ENCODE peak calls at places on chromosomes 13 and 19, in nine cellular contexts. One of them, this sample, is unnamed.

GRCh38 chr13:49320975-49321374 is 73.2 kb downstream of the CDADC1 start:
- DNase-seq in ascending aorta: no peak
- DNase-seq in AG09309: no peak
- DNase-seq in astrocyte of the spinal cord: no peak
- DNase-seq in tibial artery: no peak
- DNase-seq in heart right ventricle: no peak
- DNase-seq in thoracic aorta: no peak
- DNase-seq in psoas muscle: no peak
- DNase-seq in Peyer's patch: no peak
- DNase-seq in this sample: no peak

GRCh38 chr13:61768175-61768574 is 352.5 kb upstream of the PCDH20 start:
- DNase-seq in AG09309: no peak
- DNase-seq in heart right ventricle: no peak
- DNase-seq in astrocyte of the spinal cord: no peak
- DNase-seq in thoracic aorta: no peak
- DNase-seq in ascending aorta: no peak
- DNase-seq in Peyer's patch: no peak
- DNase-seq in psoas muscle: no peak
- DNase-seq in tibial artery: no peak
- DNase-seq in this sample: no peak

GRCh38 chr13:92232880-92233279 is 834.5 kb downstream of the GPC5 start:
- DNase-seq in AG09309: no peak
- DNase-seq in astrocyte of the spinal cord: no peak
- DNase-seq in psoas muscle: no peak
- DNase-seq in heart right ventricle: no peak
- DNase-seq in thoracic aorta: no peak
- DNase-seq in ascending aorta: no peak
- DNase-seq in Peyer's patch: no peak
- DNase-seq in tibial artery: no peak
- DNase-seq in this sample: no peak

GRCh38 chr13:112670118-112670517 is 19.7 kb upstream of the ATP11A start:
- DNase-seq in thoracic aorta: no peak
- DNase-seq in AG09309: no peak
- DNase-seq in Peyer's patch: no peak
- DNase-seq in astrocyte of the spinal cord: no peak
- DNase-seq in psoas muscle: no peak
- DNase-seq in ascending aorta: no peak
- DNase-seq in heart right ventricle: no peak
- DNase-seq in tibial artery: peak
- DNase-seq in this sample: no peak

GRCh38 chr19:15161028-15161984 is 39.5 kb downstream of the NOTCH3 start:
- DNase-seq in tibial artery: no peak
- DNase-seq in ascending aorta: no peak
- DNase-seq in astrocyte of the spinal cord: no peak
- DNase-seq in Peyer's patch: no peak
- DNase-seq in heart right ventricle: no peak
- DNase-seq in thoracic aorta: no peak
- DNase-seq in AG09309: no peak
- DNase-seq in psoas muscle: no peak
- DNase-seq in this sample: no peak

GRCh38 chr19:20247016-20247683 is 80.1 kb downstream of the ZNF486 start:
- DNase-seq in heart right ventricle: peak
- DNase-seq in tibial artery: no peak
- DNase-seq in astrocyte of the spinal cord: no peak
- DNase-seq in psoas muscle: no peak
- DNase-seq in AG09309: no peak
- DNase-seq in Peyer's patch: no peak
- DNase-seq in ascending aorta: no peak
- DNase-seq in thoracic aorta: no peak
- DNase-seq in this sample: no peak

GRCh38 chr13:36310417-36311108 is 12.9 kb upstream of the CCDC169 start:
- DNase-seq in tibial artery: no peak
- DNase-seq in AG09309: no peak
- DNase-seq in psoas muscle: no peak
- DNase-seq in thoracic aorta: no peak
- DNase-seq in heart right ventricle: no peak
- DNase-seq in astrocyte of the spinal cord: peak
- DNase-seq in Peyer's patch: no peak
- DNase-seq in ascending aorta: no peak
- DNase-seq in this sample: no peak

GRCh38 chr13:39037880-39038568 is at the start of the genes NHLRC3 and PROSER1:
- DNase-seq in psoas muscle: peak
- DNase-seq in heart right ventricle: peak
- DNase-seq in tibial artery: peak
- DNase-seq in ascending aorta: peak
- DNase-seq in thoracic aorta: peak
- DNase-seq in astrocyte of the spinal cord: peak
- DNase-seq in AG09309: peak
- DNase-seq in Peyer's patch: peak
- DNase-seq in this sample: peak

GRCh38 chr19:43799502-43800142 is 2.6 kb downstream of the LYPD5 start:
- DNase-seq in heart right ventricle: no peak
- DNase-seq in psoas muscle: no peak
- DNase-seq in thoracic aorta: no peak
- DNase-seq in AG09309: no peak
- DNase-seq in tibial artery: no peak
- DNase-seq in astrocyte of the spinal cord: no peak
- DNase-seq in ascending aorta: no peak
- DNase-seq in Peyer's patch: peak
- DNase-seq in this sample: no peak

GRCh38 chr19:49642488-49643035 is 553 bp downstream of the SCAF1 start:
- DNase-seq in tibial artery: no peak
- DNase-seq in ascending aorta: no peak
- DNase-seq in astrocyte of the spinal cord: no peak
- DNase-seq in heart right ventricle: no peak
- DNase-seq in Peyer's patch: no peak
- DNase-seq in thoracic aorta: no peak
- DNase-seq in AG09309: no peak
- DNase-seq in psoas muscle: no peak
- DNase-seq in this sample: no peak

GRCh38 chr13:113622791-113623490 is 35.1 kb downstream of the ATP4B start:
- DNase-seq in astrocyte of the spinal cord: no peak
- DNase-seq in AG09309: no peak
- DNase-seq in heart right ventricle: no peak
- DNase-seq in ascending aorta: no peak
- DNase-seq in thoracic aorta: no peak
- DNase-seq in tibial artery: no peak
- DNase-seq in psoas muscle: no peak
- DNase-seq in Peyer's patch: peak
- DNase-seq in this sample: no peak

GRCh38 chr19:35743640-35744306 is 1.4 kb downstream of the U2AF1L4 start:
- DNase-seq in ascending aorta: no peak
- DNase-seq in psoas muscle: no peak
- DNase-seq in thoracic aorta: no peak
- DNase-seq in AG09309: no peak
- DNase-seq in Peyer's patch: no peak
- DNase-seq in tibial artery: no peak
- DNase-seq in heart right ventricle: no peak
- DNase-seq in astrocyte of the spinal cord: no peak
- DNase-seq in this sample: no peak
- H3K4me3 ChIP-seq in ascending aorta: peak
- H3K4me3 ChIP-seq in psoas muscle: peak
- H3K4me3 ChIP-seq in thoracic aorta: peak
- H3K4me3 ChIP-seq in AG09309: no peak
- H3K4me3 ChIP-seq in Peyer's patch: peak
- H3K4me3 ChIP-seq in tibial artery: no peak
- H3K4me3 ChIP-seq in heart right ventricle: no peak
- H3K4me3 ChIP-seq in astrocyte of the spinal cord: no peak
- H3K4me3 ChIP-seq in this sample: no peak

DNA sequence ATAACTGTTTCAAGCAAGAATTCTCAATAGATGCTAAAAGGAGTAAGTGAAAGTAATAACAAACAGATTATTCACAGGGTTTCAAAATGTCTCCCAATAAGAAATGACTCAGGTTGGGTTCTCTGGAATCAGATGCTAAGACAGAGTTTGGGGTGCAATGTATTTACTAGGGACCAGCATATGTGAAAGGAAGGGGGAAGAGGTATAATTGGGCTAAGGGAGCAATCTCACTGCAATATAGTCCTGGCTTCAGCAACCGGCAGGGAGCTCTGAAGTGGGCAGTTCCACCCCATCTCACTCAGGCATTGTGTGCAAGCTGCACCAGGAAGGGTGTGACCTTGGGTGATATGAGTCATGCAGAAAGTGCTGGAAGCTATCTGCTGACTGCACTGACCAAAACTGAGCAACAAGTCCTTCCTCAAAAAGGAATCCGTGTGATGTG is 23.4 kb downstream of the ZDHHC20 start:
- DNase-seq in thoracic aorta: peak
- DNase-seq in astrocyte of the spinal cord: peak
- DNase-seq in tibial artery: peak
- DNase-seq in heart right ventricle: peak
- DNase-seq in ascending aorta: peak
- DNase-seq in psoas muscle: peak
- DNase-seq in AG09309: peak
- DNase-seq in Peyer's patch: no peak
- DNase-seq in this sample: peak
- TF ChIP-seq CTCF in thoracic aorta: no peak
- TF ChIP-seq CTCF in astrocyte of the spinal cord: no peak
- TF ChIP-seq CTCF in tibial artery: no peak
- TF ChIP-seq CTCF in heart right ventricle: no peak
- TF ChIP-seq CTCF in ascending aorta: no peak
- TF ChIP-seq CTCF in psoas muscle: no peak
- TF ChIP-seq CTCF in AG09309: no peak
- TF ChIP-seq CTCF in Peyer's patch: no peak
- TF ChIP-seq CTCF in this sample: no peak

DNA sequence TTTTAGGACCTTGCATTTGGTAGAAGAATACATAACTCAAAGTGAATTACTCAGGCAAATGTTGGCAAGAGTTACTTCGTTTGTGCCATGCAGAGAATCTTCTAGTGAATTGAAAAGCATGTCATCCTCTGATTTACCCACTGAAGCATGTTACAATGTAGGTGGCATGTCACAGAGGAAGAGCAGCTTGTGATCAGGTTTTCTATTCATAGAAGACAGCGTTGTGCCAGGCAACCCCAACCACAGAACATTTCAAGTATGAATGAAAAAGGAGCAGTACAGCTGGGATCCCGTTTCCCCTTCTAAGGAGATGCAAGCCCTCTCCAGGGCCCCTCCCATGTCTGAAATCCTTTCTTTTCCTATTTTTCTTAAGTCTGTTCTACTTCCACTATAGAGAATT is 6.0 kb upstream of the KATNAL1 start:
- DNase-seq in tibial artery: no peak
- DNase-seq in astrocyte of the spinal cord: no peak
- DNase-seq in AG09309: no peak
- DNase-seq in Peyer's patch: no peak
- DNase-seq in psoas muscle: no peak
- DNase-seq in ascending aorta: no peak
- DNase-seq in heart right ventricle: no peak
- DNase-seq in thoracic aorta: no peak
- DNase-seq in this sample: no peak
- H3K4me3 ChIP-seq in tibial artery: no peak
- H3K4me3 ChIP-seq in astrocyte of the spinal cord: no peak
- H3K4me3 ChIP-seq in AG09309: no peak
- H3K4me3 ChIP-seq in Peyer's patch: no peak
- H3K4me3 ChIP-seq in psoas muscle: no peak
- H3K4me3 ChIP-seq in ascending aorta: no peak
- H3K4me3 ChIP-seq in heart right ventricle: no peak
- H3K4me3 ChIP-seq in thoracic aorta: no peak
- H3K4me3 ChIP-seq in this sample: no peak

DNA sequence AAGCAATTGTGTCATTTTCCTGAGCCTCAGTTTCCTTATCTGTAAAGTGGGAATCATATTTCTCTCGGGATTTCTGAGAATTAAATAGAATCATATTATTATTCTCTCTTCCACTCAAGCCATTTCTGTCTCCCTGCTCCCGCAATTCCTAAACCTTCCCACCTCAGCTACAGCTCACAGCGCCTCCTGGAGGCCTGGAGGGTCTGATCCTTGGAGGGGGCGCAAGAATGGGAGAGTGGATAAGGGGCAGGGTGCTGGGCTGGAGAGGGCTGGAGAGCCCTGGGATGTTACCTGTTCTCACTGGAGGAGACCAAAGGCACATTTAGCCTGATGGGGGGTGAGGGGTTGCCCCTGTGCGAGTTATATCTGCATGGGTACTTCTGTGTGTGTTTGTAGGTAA is 31.1 kb upstream of the CYP2S1 start:
- DNase-seq in thoracic aorta: no peak
- DNase-seq in ascending aorta: no peak
- DNase-seq in tibial artery: no peak
- DNase-seq in heart right ventricle: no peak
- DNase-seq in AG09309: no peak
- DNase-seq in astrocyte of the spinal cord: no peak
- DNase-seq in Peyer's patch: no peak
- DNase-seq in psoas muscle: no peak
- DNase-seq in this sample: no peak
- TF ChIP-seq CTCF in thoracic aorta: no peak
- TF ChIP-seq CTCF in ascending aorta: no peak
- TF ChIP-seq CTCF in tibial artery: no peak
- TF ChIP-seq CTCF in heart right ventricle: no peak
- TF ChIP-seq CTCF in AG09309: peak
- TF ChIP-seq CTCF in astrocyte of the spinal cord: peak
- TF ChIP-seq CTCF in Peyer's patch: no peak
- TF ChIP-seq CTCF in psoas muscle: no peak
- TF ChIP-seq CTCF in this sample: no peak

GRCh38 chr19:53909471-53910169 is 542 bp downstream of the CACNG7 start:
- DNase-seq in psoas muscle: no peak
- DNase-seq in ascending aorta: no peak
- DNase-seq in AG09309: no peak
- DNase-seq in tibial artery: no peak
- DNase-seq in Peyer's patch: no peak
- DNase-seq in heart right ventricle: no peak
- DNase-seq in astrocyte of the spinal cord: no peak
- DNase-seq in thoracic aorta: no peak
- DNase-seq in this sample: no peak

GRCh38 chr19:53907690-53908089 is 1.4 kb upstream of the CACNG7 start:
- DNase-seq in ascending aorta: no peak
- DNase-seq in Peyer's patch: no peak
- DNase-seq in psoas muscle: no peak
- DNase-seq in heart right ventricle: no peak
- DNase-seq in tibial artery: no peak
- DNase-seq in AG09309: no peak
- DNase-seq in thoracic aorta: no peak
- DNase-seq in astrocyte of the spinal cord: no peak
- DNase-seq in this sample: no peak

GRCh38 chr19:53907193-53907581 is 1.9 kb upstream of the CACNG7 start:
- DNase-seq in Peyer's patch: no peak
- DNase-seq in AG09309: no peak
- DNase-seq in psoas muscle: no peak
- DNase-seq in tibial artery: no peak
- DNase-seq in ascending aorta: no peak
- DNase-seq in thoracic aorta: no peak
- DNase-seq in astrocyte of the spinal cord: no peak
- DNase-seq in heart right ventricle: no peak
- DNase-seq in this sample: no peak

GRCh38 chr19:53908933-53909415 is at the start of gene CACNG7:
- DNase-seq in Peyer's patch: no peak
- DNase-seq in psoas muscle: no peak
- DNase-seq in AG09309: no peak
- DNase-seq in heart right ventricle: no peak
- DNase-seq in tibial artery: no peak
- DNase-seq in thoracic aorta: no peak
- DNase-seq in ascending aorta: no peak
- DNase-seq in astrocyte of the spinal cord: no peak
- DNase-seq in this sample: no peak

GRCh38 chr19:53908106-53908932 is 759 bp upstream of the CACNG7 start:
- DNase-seq in Peyer's patch: no peak
- DNase-seq in heart right ventricle: peak
- DNase-seq in tibial artery: no peak
- DNase-seq in AG09309: no peak
- DNase-seq in psoas muscle: peak
- DNase-seq in astrocyte of the spinal cord: peak
- DNase-seq in thoracic aorta: no peak
- DNase-seq in ascending aorta: no peak
- DNase-seq in this sample: no peak
- H3K4me3 ChIP-seq in Peyer's patch: peak
- H3K4me3 ChIP-seq in heart right ventricle: no peak
- H3K4me3 ChIP-seq in tibial artery: no peak
- H3K4me3 ChIP-seq in AG09309: no peak
- H3K4me3 ChIP-seq in psoas muscle: peak
- H3K4me3 ChIP-seq in astrocyte of the spinal cord: peak
- H3K4me3 ChIP-seq in thoracic aorta: peak
- H3K4me3 ChIP-seq in ascending aorta: peak
- H3K4me3 ChIP-seq in this sample: no peak

This sample was measured in kidney epithelial cell.